ENCODE peak calls at places on chromosomes 11 and 22, in seven cellular contexts. One of them, this sample, is unnamed.

GRCh38 chr11:114211444-114212122 is 84.6 kb upstream of the NNMT start:
- DNase-seq in kidney epithelial cell: no peak
- DNase-seq in stimulated activated CD8-positive, alpha-beta memory T cell treated with anti-CD3 and anti-CD28 coated beads, Interleukin-15, amount 100 ng/mL, for 1 hour: no peak
- DNase-seq in GM13977: no peak
- DNase-seq in germinal center: no peak
- DNase-seq in activated CD4-positive, CD25-positive, alpha-beta regulatory T cell treated with anti-CD3 and anti-CD28 coated beads, Interleukin-2, amount 50 U/mL, for 72 hours: no peak
- DNase-seq in nephron progenitor cell: peak; percentile 66
- DNase-seq in this sample: no peak

GRCh38 chr22:37931893-37932389 is 21.5 kb downstream of the C22orf23 start:
- DNase-seq in GM13977: no peak
- DNase-seq in stimulated activated CD8-positive, alpha-beta memory T cell treated with anti-CD3 and anti-CD28 coated beads, Interleukin-15, amount 100 ng/mL, for 1 hour: no peak
- DNase-seq in activated CD4-positive, CD25-positive, alpha-beta regulatory T cell treated with anti-CD3 and anti-CD28 coated beads, Interleukin-2, amount 50 U/mL, for 72 hours: no peak
- DNase-seq in germinal center: no peak
- DNase-seq in kidney epithelial cell: no peak
- DNase-seq in nephron progenitor cell: no peak
- DNase-seq in this sample: no peak

GRCh38 chr11:2741006-2741376 is 41.2 kb upstream of the KCNQ1OT1 start:
- DNase-seq in activated CD4-positive, CD25-positive, alpha-beta regulatory T cell treated with anti-CD3 and anti-CD28 coated beads, Interleukin-2, amount 50 U/mL, for 72 hours: no peak
- DNase-seq in kidney epithelial cell: no peak
- DNase-seq in nephron progenitor cell: peak; percentile 1
- DNase-seq in stimulated activated CD8-positive, alpha-beta memory T cell treated with anti-CD3 and anti-CD28 coated beads, Interleukin-15, amount 100 ng/mL, for 1 hour: no peak
- DNase-seq in GM13977: no peak
- DNase-seq in germinal center: no peak
- DNase-seq in this sample: no peak

GRCh38 chr11:81987829-81988472 is 745.7 kb downstream of the FAM181B start:
- DNase-seq in germinal center: no peak
- DNase-seq in stimulated activated CD8-positive, alpha-beta memory T cell treated with anti-CD3 and anti-CD28 coated beads, Interleukin-15, amount 100 ng/mL, for 1 hour: no peak
- DNase-seq in GM13977: peak; percentile 46
- DNase-seq in activated CD4-positive, CD25-positive, alpha-beta regulatory T cell treated with anti-CD3 and anti-CD28 coated beads, Interleukin-2, amount 50 U/mL, for 72 hours: no peak
- DNase-seq in nephron progenitor cell: no peak
- DNase-seq in kidney epithelial cell: peak; percentile 32
- DNase-seq in this sample: peak; percentile 73

GRCh38 chr11:10322830-10323792 is 18.2 kb downstream of the ADM start:
- DNase-seq in stimulated activated CD8-positive, alpha-beta memory T cell treated with anti-CD3 and anti-CD28 coated beads, Interleukin-15, amount 100 ng/mL, for 1 hour: no peak
- DNase-seq in nephron progenitor cell: no peak
- DNase-seq in activated CD4-positive, CD25-positive, alpha-beta regulatory T cell treated with anti-CD3 and anti-CD28 coated beads, Interleukin-2, amount 50 U/mL, for 72 hours: peak; percentile 36
- DNase-seq in germinal center: peak; percentile 39
- DNase-seq in GM13977: no peak
- DNase-seq in kidney epithelial cell: no peak
- DNase-seq in this sample: peak; percentile 86

GRCh38 chr11:78054971-78055370 is 8.7 kb upstream of the THRSP start:
- DNase-seq in GM13977: no peak
- DNase-seq in activated CD4-positive, CD25-positive, alpha-beta regulatory T cell treated with anti-CD3 and anti-CD28 coated beads, Interleukin-2, amount 50 U/mL, for 72 hours: no peak
- DNase-seq in stimulated activated CD8-positive, alpha-beta memory T cell treated with anti-CD3 and anti-CD28 coated beads, Interleukin-15, amount 100 ng/mL, for 1 hour: no peak
- DNase-seq in germinal center: no peak
- DNase-seq in kidney epithelial cell: no peak
- DNase-seq in nephron progenitor cell: no peak
- DNase-seq in this sample: no peak

GRCh38 chr11:32173435-32173834 is 82.6 kb downstream of the RCN1 start:
- DNase-seq in nephron progenitor cell: peak; percentile 67
- DNase-seq in stimulated activated CD8-positive, alpha-beta memory T cell treated with anti-CD3 and anti-CD28 coated beads, Interleukin-15, amount 100 ng/mL, for 1 hour: no peak
- DNase-seq in germinal center: no peak
- DNase-seq in kidney epithelial cell: peak; percentile 16
- DNase-seq in activated CD4-positive, CD25-positive, alpha-beta regulatory T cell treated with anti-CD3 and anti-CD28 coated beads, Interleukin-2, amount 50 U/mL, for 72 hours: no peak
- DNase-seq in GM13977: peak; percentile 52
- DNase-seq in this sample: peak; percentile 49

GRCh38 chr11:74037309-74037708 is 28.4 kb upstream of the UCP3 start:
- DNase-seq in stimulated activated CD8-positive, alpha-beta memory T cell treated with anti-CD3 and anti-CD28 coated beads, Interleukin-15, amount 100 ng/mL, for 1 hour: no peak
- DNase-seq in activated CD4-positive, CD25-positive, alpha-beta regulatory T cell treated with anti-CD3 and anti-CD28 coated beads, Interleukin-2, amount 50 U/mL, for 72 hours: no peak
- DNase-seq in nephron progenitor cell: no peak
- DNase-seq in germinal center: no peak
- DNase-seq in GM13977: no peak
- DNase-seq in kidney epithelial cell: peak; percentile 82
- DNase-seq in this sample: no peak

GRCh38 chr11:87173185-87174039 is 135.7 kb downstream of the TMEM135 start:
- DNase-seq in activated CD4-positive, CD25-positive, alpha-beta regulatory T cell treated with anti-CD3 and anti-CD28 coated beads, Interleukin-2, amount 50 U/mL, for 72 hours: no peak
- DNase-seq in GM13977: no peak
- DNase-seq in kidney epithelial cell: peak; percentile 39
- DNase-seq in stimulated activated CD8-positive, alpha-beta memory T cell treated with anti-CD3 and anti-CD28 coated beads, Interleukin-15, amount 100 ng/mL, for 1 hour: no peak
- DNase-seq in nephron progenitor cell: no peak
- DNase-seq in germinal center: no peak
- DNase-seq in this sample: peak; percentile 36

GRCh38 chr11:119338318-119338890 is 2.3 kb downstream of the C1QTNF5 start:
- DNase-seq in germinal center: peak; percentile 86
- DNase-seq in stimulated activated CD8-positive, alpha-beta memory T cell treated with anti-CD3 and anti-CD28 coated beads, Interleukin-15, amount 100 ng/mL, for 1 hour: no peak
- DNase-seq in nephron progenitor cell: peak; percentile 83
- DNase-seq in activated CD4-positive, CD25-positive, alpha-beta regulatory T cell treated with anti-CD3 and anti-CD28 coated beads, Interleukin-2, amount 50 U/mL, for 72 hours: peak; percentile 69
- DNase-seq in GM13977: peak; percentile 89
- DNase-seq in kidney epithelial cell: no peak
- DNase-seq in this sample: peak; percentile 67

GRCh38 chr11:240315-240714 is 3.5 kb downstream of the PSMD13 start:
- DNase-seq in germinal center: no peak
- DNase-seq in nephron progenitor cell: no peak
- DNase-seq in GM13977: no peak
- DNase-seq in stimulated activated CD8-positive, alpha-beta memory T cell treated with anti-CD3 and anti-CD28 coated beads, Interleukin-15, amount 100 ng/mL, for 1 hour: no peak
- DNase-seq in kidney epithelial cell: no peak
- DNase-seq in activated CD4-positive, CD25-positive, alpha-beta regulatory T cell treated with anti-CD3 and anti-CD28 coated beads, Interleukin-2, amount 50 U/mL, for 72 hours: no peak
- DNase-seq in this sample: no peak

GRCh38 chr11:96222102-96222501 is 120.9 kb downstream of the MAML2 start:
- DNase-seq in stimulated activated CD8-positive, alpha-beta memory T cell treated with anti-CD3 and anti-CD28 coated beads, Interleukin-15, amount 100 ng/mL, for 1 hour: no peak
- DNase-seq in nephron progenitor cell: no peak
- DNase-seq in germinal center: no peak
- DNase-seq in GM13977: no peak
- DNase-seq in kidney epithelial cell: no peak
- DNase-seq in activated CD4-positive, CD25-positive, alpha-beta regulatory T cell treated with anti-CD3 and anti-CD28 coated beads, Interleukin-2, amount 50 U/mL, for 72 hours: no peak
- DNase-seq in this sample: peak; percentile 61

GRCh38 chr11:11243790-11244469 is 109.1 kb downstream of the CSNK2A3 start:
- DNase-seq in kidney epithelial cell: peak; percentile 16
- DNase-seq in GM13977: peak; percentile 48
- DNase-seq in activated CD4-positive, CD25-positive, alpha-beta regulatory T cell treated with anti-CD3 and anti-CD28 coated beads, Interleukin-2, amount 50 U/mL, for 72 hours: no peak
- DNase-seq in germinal center: peak; percentile 85
- DNase-seq in nephron progenitor cell: peak; percentile 68
- DNase-seq in stimulated activated CD8-positive, alpha-beta memory T cell treated with anti-CD3 and anti-CD28 coated beads, Interleukin-15, amount 100 ng/mL, for 1 hour: no peak
- DNase-seq in this sample: peak; percentile 16

GRCh38 chr22:19122752-19123492 is 710 bp upstream of the DGCR2 start:
- DNase-seq in kidney epithelial cell: no peak
- DNase-seq in nephron progenitor cell: no peak
- DNase-seq in germinal center: no peak
- DNase-seq in GM13977: peak; percentile 53
- DNase-seq in activated CD4-positive, CD25-positive, alpha-beta regulatory T cell treated with anti-CD3 and anti-CD28 coated beads, Interleukin-2, amount 50 U/mL, for 72 hours: no peak
- DNase-seq in stimulated activated CD8-positive, alpha-beta memory T cell treated with anti-CD3 and anti-CD28 coated beads, Interleukin-15, amount 100 ng/mL, for 1 hour: no peak
- DNase-seq in this sample: no peak

GRCh38 chr22:46057206-46057605 is 80.2 kb upstream of the WNT7B start:
- DNase-seq in kidney epithelial cell: no peak
- DNase-seq in GM13977: no peak
- DNase-seq in stimulated activated CD8-positive, alpha-beta memory T cell treated with anti-CD3 and anti-CD28 coated beads, Interleukin-15, amount 100 ng/mL, for 1 hour: no peak
- DNase-seq in nephron progenitor cell: no peak
- DNase-seq in activated CD4-positive, CD25-positive, alpha-beta regulatory T cell treated with anti-CD3 and anti-CD28 coated beads, Interleukin-2, amount 50 U/mL, for 72 hours: no peak
- DNase-seq in germinal center: no peak
- DNase-seq in this sample: no peak

GRCh38 chr22:49968831-49969661 is 8.5 kb downstream of the PIM3 start:
- DNase-seq in GM13977: no peak
- DNase-seq in kidney epithelial cell: no peak
- DNase-seq in germinal center: no peak
- DNase-seq in stimulated activated CD8-positive, alpha-beta memory T cell treated with anti-CD3 and anti-CD28 coated beads, Interleukin-15, amount 100 ng/mL, for 1 hour: no peak
- DNase-seq in activated CD4-positive, CD25-positive, alpha-beta regulatory T cell treated with anti-CD3 and anti-CD28 coated beads, Interleukin-2, amount 50 U/mL, for 72 hours: peak; percentile 29
- DNase-seq in nephron progenitor cell: peak; percentile 8
- DNase-seq in this sample: no peak

This sample was measured in brain microvascular endothelial cell.